ENCODE peak calls at places on chromosomes 1 and 21, in six cellular contexts. X is OCI-LY7, D is Calu3, Q is neural progenitor cell, L is BJ, K is psoas muscle. U is an unnamed sample.

GRCh38 chr1:40915581-40915980 is 53.4 kb upstream of the CITED4 start:
- DNase-seq in K (no peak), Q (no peak), X (no peak), D (no peak), L (no peak), U (no peak)

GRCh38 chr1:188652678-188653077 is 1823.9 kb downstream of the PLA2G4A start:
- DNase-seq in L (peak), D (no peak), X (no peak), K (no peak), Q (no peak), U (no peak)

GRCh38 chr21:35651166-35651565 is 409.2 kb downstream of the SETD4 start:
- DNase-seq in Q (peak), D (no peak), L (no peak), X (no peak), K (no peak), U (no peak)

GRCh38 chr1:173603056-173603591 is at the start of gene SLC9C2:
- DNase-seq in D (peak), Q (no peak), L (no peak), K (no peak), X (peak), U (no peak)

GRCh38 chr1:4673494-4673893 is 19.1 kb downstream of the AJAP1 start:
- DNase-seq in D (no peak), L (no peak), Q (no peak), K (no peak), X (no peak), U (no peak)

GRCh38 chr1:2603521-2604155 is 17.1 kb downstream of the PRXL2B start:
- DNase-seq in D (no peak), K (no peak), X (no peak), L (no peak), Q (no peak), U (no peak)

GRCh38 chr1:24481098-24481497 is 21.5 kb upstream of the RCAN3 start:
- DNase-seq in K (no peak), L (no peak), Q (no peak), X (peak), D (no peak), U (no peak)

GRCh38 chr21:44617071-44617501 is 5.2 kb downstream of the KRTAP10-8 start:
- DNase-seq in X (no peak), K (no peak), D (no peak), L (no peak), Q (no peak), U (no peak)

GRCh38 chr1:24688621-24689195 is 45.6 kb downstream of the SRRM1 start:
- DNase-seq in Q (peak), L (no peak), D (peak), X (peak), K (peak), U (peak)

GRCh38 chr1:111570781-111571181 is 48.8 kb upstream of the RAP1A start:
- DNase-seq in D (no peak), X (peak), L (no peak), K (no peak), Q (no peak), U (peak)

GRCh38 chr1:236623371-236624166 is 19.3 kb upstream of the HEATR1 start:
- DNase-seq in D (no peak), K (no peak), Q (no peak), L (no peak), X (no peak), U (no peak)

GRCh38 chr1:95196017-95196416 is 38.0 kb upstream of the RWDD3 start:
- DNase-seq in D (no peak), X (no peak), K (no peak), Q (no peak), L (no peak), U (no peak)

GRCh38 chr21:33984021-33984481 is 68.4 kb upstream of the ATP5PO start:
- DNase-seq in D (no peak), X (no peak), Q (no peak), L (no peak), K (no peak), U (no peak)

GRCh38 chr1:8567146-8567545 is 249.2 kb downstream of the SLC45A1 start:
- DNase-seq in D (no peak), X (no peak), Q (no peak), K (no peak), L (no peak), U (no peak)

GRCh38 chr1:201946224-201946908 is at the start of gene LMOD1:
- DNase-seq in Q (peak), X (no peak), L (peak), D (peak), K (peak), U (peak)

GRCh38 chr1:172758242-172758641 is 99.3 kb downstream of the FASLG start:
- DNase-seq in L (no peak), X (no peak), Q (no peak), D (no peak), K (no peak), U (no peak)

DNA sequence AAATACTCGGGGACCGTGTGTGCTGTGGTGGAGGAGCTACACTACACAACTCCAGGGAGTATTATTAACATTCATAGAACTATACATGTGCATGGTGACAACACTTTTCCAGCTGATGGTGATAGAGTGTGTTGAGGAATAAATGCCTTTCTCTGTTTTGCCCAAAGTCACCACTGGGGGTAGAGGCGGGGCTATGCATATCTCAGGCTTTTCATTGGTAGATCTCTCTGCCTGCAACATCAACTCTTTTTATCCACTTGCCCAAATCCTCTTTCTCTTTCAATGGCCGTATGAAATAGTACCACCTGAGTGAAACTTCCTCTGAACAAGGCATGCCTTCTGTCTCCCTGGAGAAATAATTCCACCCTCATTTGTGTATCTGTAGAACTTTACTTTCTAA is 107.0 kb upstream of the C8B start:
- DNase-seq in Q (no peak), L (no peak), X (peak), D (no peak), K (no peak), U (no peak)
- TF ChIP-seq CTCF in Q (peak), L (no peak), X (peak), D (no peak), K (no peak), U (no peak)

GRCh38 chr1:12407050-12407961 is 177.5 kb downstream of the VPS13D start:
- DNase-seq in D (peak), K (no peak), X (no peak), L (peak), Q (no peak), U (no peak)

GRCh38 chr1:12405325-12406217 is 175.7 kb downstream of the VPS13D start:
- DNase-seq in Q (peak), L (no peak), X (no peak), D (no peak), K (no peak), U (no peak)

GRCh38 chr1:12404918-12405317 is 175.1 kb downstream of the VPS13D start:
- DNase-seq in X (no peak), D (no peak), Q (no peak), K (no peak), L (no peak), U (no peak)

GRCh38 chr1:12407962-12408288 is 178.1 kb downstream of the VPS13D start:
- DNase-seq in L (no peak), Q (no peak), X (no peak), K (no peak), D (no peak), U (no peak)

DNA sequence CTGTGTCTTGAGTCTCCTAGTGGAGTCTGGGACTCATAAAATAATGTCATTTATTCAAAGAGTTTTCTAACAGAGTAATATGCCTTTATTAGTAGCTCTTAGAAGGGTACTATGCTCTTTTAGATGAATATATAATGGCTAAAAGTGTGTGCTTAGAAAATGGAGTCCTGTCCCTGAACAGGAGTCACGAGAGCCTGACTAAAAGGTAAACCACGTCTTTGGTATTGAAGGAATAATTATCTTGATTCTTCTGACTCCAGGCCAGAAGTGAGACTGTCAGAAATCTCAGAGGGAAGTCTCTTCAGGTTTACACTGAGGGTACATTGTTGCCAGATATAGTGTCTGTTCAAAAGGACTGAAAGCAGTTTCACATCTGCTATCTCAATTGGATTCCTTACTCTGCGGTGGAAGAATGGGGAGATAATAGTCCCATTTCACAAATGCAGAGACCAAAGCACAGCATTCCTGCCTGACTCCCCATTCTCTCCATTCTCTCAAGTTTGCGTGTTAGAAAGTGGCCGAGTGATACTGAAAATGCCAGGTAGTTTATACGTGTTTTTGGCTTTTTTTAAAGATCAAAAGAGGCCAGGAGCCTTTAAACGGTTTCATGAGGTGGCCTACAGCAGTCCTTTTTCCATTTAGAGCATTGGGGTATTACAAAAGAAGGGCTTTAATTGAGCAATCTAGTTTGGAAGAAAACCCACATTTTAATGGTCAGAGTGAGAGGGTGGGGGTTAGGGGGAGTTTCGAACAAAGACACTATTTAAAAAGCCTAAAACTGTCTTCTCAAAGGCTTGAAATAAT is 176.6 kb downstream of the VPS13D start:
- DNase-seq in L (peak), X (no peak), Q (peak), D (no peak), K (no peak), U (no peak)
- TF ChIP-seq CTCF in L (no peak), X (no peak), Q (no peak), D (no peak), K (no peak), U (no peak)

DNA sequence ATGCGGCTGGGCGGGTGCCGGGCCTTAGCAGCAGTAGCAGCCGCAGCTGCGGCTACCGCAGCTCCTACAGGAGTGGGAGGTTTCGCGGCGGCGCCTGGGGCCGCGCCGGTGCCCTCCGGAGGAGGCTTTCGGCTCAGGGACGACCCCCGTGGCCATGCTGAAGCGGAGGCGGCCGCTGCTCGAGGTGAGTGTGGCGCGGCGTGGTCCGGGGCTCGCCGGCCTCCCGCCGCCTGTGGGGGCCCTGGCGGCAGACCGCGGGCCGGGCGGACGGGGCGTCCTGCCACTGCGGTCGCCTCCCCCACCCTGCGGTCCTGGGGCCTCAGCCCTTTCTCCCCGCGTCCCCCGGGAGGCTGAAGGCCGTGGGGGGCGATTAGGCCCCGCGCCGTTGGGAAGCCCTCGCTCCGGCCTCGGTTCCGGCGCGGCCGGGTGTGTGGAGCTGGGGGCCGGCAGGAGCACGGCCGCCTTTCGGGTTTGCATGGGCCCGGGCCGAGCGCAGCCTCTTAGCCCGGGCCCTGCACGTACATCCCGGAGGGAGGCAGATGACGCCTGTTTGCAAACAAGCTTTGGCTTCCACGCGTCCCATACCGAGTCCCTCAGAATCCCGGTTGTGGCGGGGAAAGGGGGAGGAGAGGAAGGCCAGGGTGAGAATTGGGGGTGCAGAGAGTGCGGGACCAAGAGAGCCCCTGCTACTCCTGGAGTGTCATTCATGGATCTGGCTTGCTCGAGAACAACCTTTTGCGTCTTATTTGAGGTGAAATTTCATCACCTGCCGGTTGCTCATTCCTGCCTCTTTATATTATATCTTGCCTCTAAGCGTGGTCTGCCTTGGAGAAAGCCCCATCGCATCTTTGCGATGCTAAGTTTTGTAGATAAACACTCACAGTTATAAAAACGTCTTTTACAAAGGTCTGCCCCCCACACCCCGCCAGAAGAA is 598 bp downstream of the ZFYVE9 start:
- DNase-seq in D (peak), L (no peak), K (peak), X (peak), Q (peak), U (no peak)
- TF ChIP-seq CTCF in D (peak), L (no peak), K (no peak), X (peak), Q (no peak), U (no peak)

DNA sequence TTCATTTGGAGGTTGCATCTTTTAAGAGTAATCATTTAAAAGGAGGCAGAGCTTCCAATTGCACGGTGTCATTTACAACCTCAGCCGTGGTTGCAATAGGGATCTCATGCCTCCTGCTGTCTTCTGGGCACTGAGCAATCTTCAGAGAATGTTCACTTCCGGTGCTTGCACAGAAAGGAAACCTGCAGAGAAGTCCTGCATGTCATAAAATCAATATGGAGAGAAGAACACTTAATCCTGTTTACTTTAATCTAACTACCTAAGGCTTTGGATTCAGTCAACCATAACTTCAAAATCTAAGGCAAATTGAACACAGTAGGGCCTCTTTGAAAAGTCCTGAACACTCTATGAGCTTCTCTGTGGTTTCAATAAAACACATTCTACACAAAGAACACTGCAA is 11.3 kb upstream of the MAP10 start:
- DNase-seq in K (no peak), L (peak), Q (peak), D (peak), X (no peak), U (no peak)
- TF ChIP-seq CTCF in K (peak), L (peak), Q (no peak), D (no peak), X (no peak), U (no peak)

GRCh38 chr21:27220416-27220815 is 253.5 kb upstream of the ADAMTS5 start:
- DNase-seq in X (no peak), K (no peak), L (no peak), Q (no peak), D (no peak), U (no peak)
- TF ChIP-seq CTCF in X (no peak), K (no peak), L (no peak), Q (no peak), D (no peak), U (no peak)

DNA sequence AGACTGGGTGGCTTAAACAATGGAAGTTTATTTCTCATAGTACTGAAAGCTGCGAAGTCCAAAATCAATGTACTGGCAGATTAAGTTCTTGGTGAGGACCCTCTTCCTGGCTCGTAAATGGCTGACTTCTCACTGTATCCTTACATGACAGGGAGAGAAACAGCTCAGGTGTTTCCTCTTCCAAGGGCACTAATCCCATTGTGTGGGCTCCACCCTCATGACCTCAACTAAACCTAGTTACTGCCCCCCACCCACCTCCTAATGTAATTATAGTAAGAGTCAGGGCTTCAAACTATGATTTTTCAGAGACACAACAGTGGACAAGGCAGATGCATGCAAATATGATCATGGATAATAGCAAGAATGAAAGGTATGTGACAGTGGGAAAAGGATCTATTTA is 81.2 kb upstream of the HP1BP3 start:
- DNase-seq in D (no peak), K (no peak), Q (no peak), L (no peak), X (no peak), U (no peak)
- TF ChIP-seq CTCF in D (no peak), K (no peak), Q (no peak), L (no peak), X (no peak), U (no peak)

DNA sequence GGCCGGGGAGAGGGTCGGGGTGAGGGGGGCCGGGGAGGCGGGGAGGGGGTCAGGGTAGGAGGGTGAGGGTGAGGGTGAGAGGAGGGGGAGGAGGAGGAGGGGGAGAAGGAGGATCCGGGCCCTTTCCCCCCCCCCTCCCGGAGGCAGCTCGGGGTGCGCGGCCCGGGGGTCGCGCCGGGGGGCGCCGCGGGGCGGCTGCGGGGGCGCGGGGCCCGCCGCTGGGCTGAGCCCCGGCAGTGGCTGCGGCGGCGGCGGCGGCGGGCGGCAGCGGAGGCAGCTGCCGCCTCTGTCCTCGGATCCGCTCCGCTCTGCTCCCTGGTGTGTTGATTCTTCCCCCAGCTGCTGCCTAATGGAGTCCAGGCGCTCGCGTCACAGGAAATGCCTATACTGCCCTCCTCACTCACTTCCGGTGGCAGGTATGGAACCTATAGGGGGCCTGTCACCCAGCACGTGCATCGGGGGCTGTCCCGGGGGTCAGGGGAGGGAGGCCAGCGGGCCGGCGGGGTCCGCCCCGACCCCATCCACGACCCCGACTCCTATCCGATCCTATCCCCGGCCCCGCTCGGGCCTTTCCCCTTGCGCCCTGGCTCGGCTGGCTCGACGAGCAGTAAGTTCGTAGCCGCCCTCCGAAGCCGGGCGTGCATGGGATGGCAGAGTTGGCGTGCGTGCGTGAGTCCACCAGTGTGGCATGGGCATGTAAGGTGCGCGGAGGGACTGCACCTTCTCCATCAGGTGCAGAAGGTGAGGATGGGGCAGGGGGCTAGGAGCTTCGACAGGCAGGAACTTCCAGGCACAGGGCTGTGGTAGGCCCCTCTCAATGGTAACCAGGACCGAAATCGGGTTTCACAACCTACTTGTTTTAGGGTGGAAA is at the start of gene WDR26:
- DNase-seq in L (no peak), D (peak), K (peak), Q (peak), X (peak), U (peak)
- TF ChIP-seq CTCF in L (peak), D (no peak), K (no peak), Q (peak), X (no peak), U (no peak)

GRCh38 chr1:200136384-200136783 is 108.9 kb downstream of the NR5A2 start:
- DNase-seq in L (no peak), K (no peak), Q (no peak), D (no peak), X (no peak), U (no peak)

GRCh38 chr1:200134116-200134515 is 106.6 kb downstream of the NR5A2 start:
- DNase-seq in L (no peak), K (no peak), Q (no peak), D (no peak), X (no peak), U (no peak)

GRCh38 chr1:200143347-200143746 is 115.8 kb downstream of the NR5A2 start:
- DNase-seq in Q (no peak), L (no peak), X (no peak), D (no peak), K (no peak), U (no peak)

DNA sequence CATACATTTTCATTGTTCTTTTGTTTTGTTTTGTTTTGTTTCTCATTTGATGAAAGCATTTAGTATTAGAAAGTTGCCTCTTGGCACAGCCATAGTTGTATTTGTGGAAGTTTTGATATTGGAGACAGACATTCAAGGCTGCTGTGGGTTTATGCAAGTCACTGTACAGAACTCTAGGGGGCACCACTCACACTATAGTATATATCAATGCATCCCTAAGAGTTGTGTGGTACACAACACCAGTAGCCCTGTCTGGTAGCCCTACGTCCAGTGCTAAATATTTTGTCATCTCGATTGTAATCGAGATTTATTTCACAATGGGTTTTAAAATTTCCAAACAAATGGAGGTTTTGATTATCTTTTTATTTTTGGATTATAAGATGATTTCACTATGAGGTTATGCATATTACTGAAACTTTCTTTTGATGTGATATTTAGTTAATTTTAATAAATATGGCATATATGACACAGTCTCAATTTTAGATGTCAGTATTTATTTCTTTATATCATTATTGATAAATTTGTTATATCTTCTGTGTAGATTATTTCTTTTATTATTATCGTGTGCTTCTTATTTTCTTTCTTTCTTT is 112.2 kb downstream of the NR5A2 start:
- DNase-seq in L (peak), K (no peak), X (peak), D (peak), Q (peak), U (peak)
- TF ChIP-seq CTCF in L (peak), K (peak), X (peak), D (peak), Q (peak), U (peak)

U was measured in nephron progenitor cell.